ENCODE peak calls at places on chromosomes 3 and 15, in nine cellular contexts. Y, R, O, Z, E, L, J, F and P are unnamed samples.

GRCh38 chr3:151230644-151231043 is 27.6 kb upstream of the GPR171 start:
- DNase-seq in L (no peak), F (no peak), Y (no peak), O (no peak), E (no peak), Z (no peak), R (no peak), J (no peak), P (no peak)

GRCh38 chr15:76976572-76977270 is 18.2 kb upstream of the PSTPIP1 start:
- DNase-seq in E (no peak), L (peak), Z (no peak), F (no peak), Y (no peak), O (no peak), R (no peak), J (no peak), P (no peak)

GRCh38 chr15:36694574-36694973 is 115.1 kb downstream of the CDIN1 start:
- DNase-seq in F (no peak), J (no peak), L (no peak), O (no peak), Z (no peak), E (no peak), R (no peak), Y (no peak), P (no peak)

GRCh38 chr3:15180042-15180611 is 25.9 kb upstream of the CAPN7 start:
- DNase-seq in J (no peak), Z (no peak), L (no peak), F (no peak), E (no peak), Y (no peak), O (no peak), R (no peak), P (no peak)

GRCh38 chr3:79724206-79724605 is 43.6 kb downstream of the ROBO1 start:
- DNase-seq in O (no peak), L (no peak), J (no peak), R (no peak), E (no peak), Z (no peak), F (peak), Y (peak), P (no peak)

GRCh38 chr3:58524326-58524888 is 12.6 kb downstream of the ACOX2 start:
- DNase-seq in F (no peak), O (no peak), E (no peak), R (no peak), Y (no peak), L (no peak), J (no peak), Z (no peak), P (no peak)

GRCh38 chr3:189683576-189684255 is 52.5 kb downstream of the TP63 start:
- DNase-seq in O (no peak), F (peak), L (no peak), J (no peak), Y (no peak), Z (no peak), R (no peak), E (no peak), P (no peak)

GRCh38 chr15:42727740-42728355 is 9.1 kb downstream of the CDAN1 start:
- DNase-seq in L (no peak), F (no peak), R (no peak), Y (no peak), E (no peak), O (no peak), Z (no peak), J (no peak), P (no peak)

GRCh38 chr3:49283997-49284396 is 7.0 kb upstream of the C3orf62 start:
- DNase-seq in L (no peak), O (no peak), R (no peak), J (no peak), E (no peak), F (no peak), Z (no peak), Y (no peak), P (no peak)

GRCh38 chr15:77959094-77959879 is 118.2 kb downstream of the TBC1D2B start:
- DNase-seq in O (peak), F (peak), R (peak), L (peak), J (peak), Z (no peak), Y (peak), E (peak), P (peak)

GRCh38 chr15:51004103-51004536 is 90.6 kb downstream of the TNFAIP8L3 start:
- DNase-seq in Z (peak), J (no peak), O (no peak), Y (no peak), F (peak), R (no peak), L (no peak), E (no peak), P (no peak)

GRCh38 chr3:102224171-102224570 is 210.6 kb upstream of the ZPLD1 start:
- DNase-seq in F (peak), J (no peak), Z (no peak), E (no peak), R (no peak), L (peak), Y (no peak), O (no peak), P (no peak)

GRCh38 chr3:168049366-168049974 is 46.3 kb downstream of the GOLIM4 start:
- DNase-seq in O (no peak), R (no peak), L (no peak), F (peak), Y (no peak), Z (no peak), E (no peak), J (no peak), P (no peak)

GRCh38 chr3:56835626-56836025 is 33.9 kb upstream of the ARHGEF3 start:
- DNase-seq in Y (no peak), E (no peak), Z (no peak), J (no peak), O (no peak), F (peak), L (no peak), R (no peak), P (no peak)

GRCh38 chr3:66618066-66618465 is 117.2 kb upstream of the LRIG1 start:
- DNase-seq in O (no peak), J (no peak), Y (no peak), L (no peak), Z (no peak), E (peak), R (no peak), F (no peak), P (no peak)

GRCh38 chr3:194095464-194095863 is 40.5 kb upstream of the HES1 start:
- DNase-seq in J (no peak), R (peak), O (peak), Y (peak), Z (no peak), E (no peak), L (peak), F (no peak), P (no peak)

GRCh38 chr3:58082047-58082446 is 73.8 kb downstream of the FLNB start:
- DNase-seq in L (peak), O (peak), J (no peak), E (no peak), F (peak), Z (peak), Y (no peak), R (no peak), P (peak)

GRCh38 chr3:171121801-171122200 is 95.3 kb upstream of the SLC2A2 start:
- DNase-seq in Z (no peak), Y (no peak), R (no peak), O (no peak), J (no peak), F (no peak), L (no peak), E (no peak), P (no peak)

GRCh38 chr3:190225186-190225692 is 97.0 kb downstream of the CLDN1 start:
- DNase-seq in L (no peak), Y (no peak), O (no peak), R (no peak), J (no peak), Z (no peak), F (peak), E (no peak), P (no peak)

GRCh38 chr3:172908871-172909270 is 158.3 kb downstream of the ECT2 start:
- DNase-seq in Z (no peak), O (no peak), L (no peak), F (no peak), E (no peak), R (no peak), Y (no peak), J (no peak), P (no peak)

GRCh38 chr15:93088200-93088980 is 621 bp downstream of the RGMA start:
- DNase-seq in Y (no peak), O (peak), L (peak), E (no peak), R (peak), Z (no peak), J (no peak), F (no peak), P (no peak)

GRCh38 chr15:70231484-70231883 is 133.8 kb upstream of the TLE3 start:
- DNase-seq in Y (no peak), O (no peak), J (no peak), L (no peak), Z (no peak), F (no peak), E (no peak), R (no peak), P (no peak)

GRCh38 chr3:148450819-148451218 is 246.9 kb upstream of the AGTR1 start:
- DNase-seq in Y (no peak), F (no peak), Z (no peak), R (no peak), E (no peak), L (no peak), J (no peak), O (no peak), P (no peak)

GRCh38 chr3:160641675-160642330 is 35.2 kb upstream of the ARL14 start:
- DNase-seq in O (no peak), R (no peak), J (no peak), L (no peak), E (no peak), Y (no peak), Z (peak), F (peak), P (no peak)

GRCh38 chr3:149018247-149018646 is 26.9 kb downstream of the GYG1 start:
- DNase-seq in L (no peak), Y (no peak), O (no peak), J (no peak), R (no peak), E (no peak), F (peak), Z (no peak), P (no peak)

GRCh38 chr3:37136067-37136466 is 38.3 kb downstream of the LRRFIP2 start:
- DNase-seq in J (no peak), R (no peak), F (no peak), Y (no peak), L (no peak), Z (no peak), E (no peak), O (no peak), P (no peak)

GRCh38 chr15:90414408-90415028 is 26.5 kb downstream of the IQGAP1 start:
- DNase-seq in O (no peak), Y (no peak), E (no peak), J (no peak), R (no peak), F (peak), L (peak), Z (peak), P (no peak)

GRCh38 chr3:182484682-182485081 is 308.6 kb upstream of the ATP11B start:
- DNase-seq in O (peak), Y (no peak), Z (no peak), J (no peak), R (no peak), L (no peak), F (no peak), E (no peak), P (no peak)